ENCODE peak calls at places on chromosomes 5 and 9, in ten cellular contexts. A, M, Y, R, S, H, Z, I, C and P are unnamed samples.

GRCh38 chr5:43661102-43661501 is 58.1 kb downstream of the NNT start:
- DNase-seq in A (no peak), M (no peak), Y (peak), R (peak), S (no peak), H (peak), Z (no peak), I (no peak), C (peak), P (no peak)

GRCh38 chr9:109468927-109469326 is 29.2 kb downstream of the PTPN3 start:
- DNase-seq in A (no peak), M (no peak), Y (no peak), R (no peak), S (no peak), H (no peak), Z (no peak), I (no peak), C (no peak), P (no peak)

GRCh38 chr9:117188394-117188793 is 226.5 kb downstream of the ASTN2 start:
- DNase-seq in A (no peak), M (no peak), Y (no peak), R (no peak), S (no peak), H (no peak), Z (no peak), I (no peak), C (no peak), P (no peak)

GRCh38 chr5:147763791-147764525 is 18.6 kb downstream of the JAKMIP2 start:
- DNase-seq in A (no peak), M (no peak), Y (peak), R (no peak), S (no peak), H (no peak), Z (no peak), I (no peak), C (no peak), P (no peak)

GRCh38 chr9:93120846-93121315 is 13.2 kb downstream of the NINJ1 start:
- DNase-seq in A (no peak), M (peak), Y (no peak), R (no peak), S (no peak), H (no peak), Z (peak), I (peak), C (no peak), P (peak)

GRCh38 chr5:77129386-77129785 is 42.3 kb upstream of the ZBED3 start:
- DNase-seq in A (no peak), M (no peak), Y (peak), R (peak), S (no peak), H (no peak), Z (no peak), I (no peak), C (no peak), P (no peak)

GRCh38 chr9:30609713-30610112 is 1774.7 kb upstream of the ACO1 start:
- DNase-seq in A (no peak), M (no peak), Y (no peak), R (no peak), S (no peak), H (no peak), Z (no peak), I (no peak), C (no peak), P (no peak)

GRCh38 chr9:95189230-95190098 is 128.0 kb downstream of the FANCC start:
- DNase-seq in A (peak), M (no peak), Y (peak), R (no peak), S (no peak), H (peak), Z (no peak), I (no peak), C (no peak), P (no peak)

GRCh38 chr9:6869081-6869948 is 111.5 kb downstream of the KDM4C start:
- DNase-seq in A (no peak), M (no peak), Y (no peak), R (no peak), S (no peak), H (no peak), Z (no peak), I (no peak), C (no peak), P (no peak)

GRCh38 chr9:107732781-107733529 is 243.4 kb upstream of the KLF4 start:
- DNase-seq in A (peak), M (no peak), Y (peak), R (no peak), S (peak), H (peak), Z (no peak), I (peak), C (no peak), P (no peak)

GRCh38 chr5:1881273-1881586 is 1.5 kb downstream of the IRX4 start:
- DNase-seq in A (no peak), M (no peak), Y (no peak), R (no peak), S (no peak), H (no peak), Z (no peak), I (no peak), C (no peak), P (no peak)

GRCh38 chr5:150651382-150651781 is 9.7 kb upstream of the MYOZ3 start:
- DNase-seq in A (no peak), M (no peak), Y (no peak), R (no peak), S (no peak), H (no peak), Z (no peak), I (peak), C (no peak), P (no peak)

GRCh38 chr9:78493166-78493742 is 196.3 kb downstream of the PSAT1 start:
- DNase-seq in A (no peak), M (no peak), Y (no peak), R (no peak), S (no peak), H (no peak), Z (no peak), I (no peak), C (no peak), P (no peak)

GRCh38 chr5:83097582-83098265 is 20.4 kb downstream of the XRCC4 start:
- DNase-seq in A (no peak), M (no peak), Y (peak), R (no peak), S (no peak), H (no peak), Z (no peak), I (no peak), C (no peak), P (no peak)

GRCh38 chr5:132489051-132489770 is 1.4 kb downstream of the IRF1 start:
- DNase-seq in A (peak), M (peak), Y (no peak), R (no peak), S (peak), H (peak), Z (no peak), I (no peak), C (no peak), P (peak)

GRCh38 chr5:140565780-140566095 is 1.1 kb downstream of the SLC35A4 start:
- DNase-seq in A (no peak), M (no peak), Y (no peak), R (no peak), S (no peak), H (no peak), Z (peak), I (no peak), C (no peak), P (no peak)

GRCh38 chr9:38068866-38069628 is at the start of gene SHB:
- DNase-seq in A (peak), M (peak), Y (peak), R (peak), S (peak), H (peak), Z (peak), I (peak), C (no peak), P (peak)

GRCh38 chr5:93894471-93895354 is 153.3 kb upstream of the POU5F2 start:
- DNase-seq in A (no peak), M (no peak), Y (peak), R (no peak), S (no peak), H (no peak), Z (no peak), I (no peak), C (no peak), P (no peak)

GRCh38 chr5:78726556-78726955 is 78.0 kb upstream of the LHFPL2 start:
- DNase-seq in A (no peak), M (no peak), Y (peak), R (no peak), S (no peak), H (no peak), Z (no peak), I (no peak), C (no peak), P (no peak)

GRCh38 chr9:111572945-111573604 is 26.4 kb downstream of the PTGR1 start:
- DNase-seq in A (no peak), M (no peak), Y (peak), R (no peak), S (no peak), H (no peak), Z (no peak), I (peak), C (no peak), P (no peak)

GRCh38 chr5:171957591-171958251 is 48.7 kb downstream of the FBXW11 start:
- DNase-seq in A (no peak), M (no peak), Y (no peak), R (no peak), S (no peak), H (no peak), Z (no peak), I (no peak), C (no peak), P (no peak)

GRCh38 chr9:97307091-97307490 is 368 bp upstream of the CCDC180 start:
- DNase-seq in A (peak), M (peak), Y (peak), R (no peak), S (peak), H (peak), Z (peak), I (peak), C (peak), P (peak)

GRCh38 chr9:76419782-76420380 is 25.7 kb upstream of the RFK start:
- DNase-seq in A (no peak), M (no peak), Y (no peak), R (no peak), S (no peak), H (no peak), Z (no peak), I (no peak), C (no peak), P (no peak)

GRCh38 chr9:32351845-32352244 is 32.6 kb upstream of the ACO1 start:
- DNase-seq in A (no peak), M (no peak), Y (peak), R (peak), S (no peak), H (no peak), Z (no peak), I (no peak), C (no peak), P (no peak)

GRCh38 chr9:34559616-34560546 is 29.6 kb downstream of the CNTFR start:
- DNase-seq in A (no peak), M (no peak), Y (peak), R (peak), S (peak), H (peak), Z (no peak), I (peak), C (no peak), P (no peak)

GRCh38 chr5:170503970-170504525 is at the start of gene KCNIP1:
- DNase-seq in A (no peak), M (no peak), Y (no peak), R (no peak), S (no peak), H (no peak), Z (no peak), I (peak), C (no peak), P (no peak)

GRCh38 chr5:13957032-13957645 is 12.7 kb upstream of the DNAH5 start:
- DNase-seq in A (no peak), M (no peak), Y (peak), R (peak), S (no peak), H (no peak), Z (no peak), I (no peak), C (no peak), P (no peak)

GRCh38 chr9:14313951-14314423 is at the start of gene NFIB:
- DNase-seq in A (peak), M (peak), Y (peak), R (peak), S (peak), H (no peak), Z (peak), I (peak), C (no peak), P (peak)

GRCh38 chr9:84294551-84294950 is 46.0 kb downstream of the SLC28A3 start:
- DNase-seq in A (no peak), M (no peak), Y (no peak), R (no peak), S (no peak), H (no peak), Z (no peak), I (no peak), C (no peak), P (no peak)

GRCh38 chr5:20610650-20611049 is 622.6 kb upstream of the CDH18 start:
- DNase-seq in A (no peak), M (no peak), Y (no peak), R (no peak), S (no peak), H (no peak), Z (no peak), I (no peak), C (no peak), P (no peak)

GRCh38 chr5:98110270-98110669 is 663.2 kb upstream of the RGMB start:
- DNase-seq in A (no peak), M (no peak), Y (peak), R (no peak), S (no peak), H (no peak), Z (no peak), I (no peak), C (no peak), P (no peak)

GRCh38 chr9:91037511-91038482 is 236.2 kb downstream of the SYK start:
- DNase-seq in A (peak), M (no peak), Y (peak), R (no peak), S (peak), H (peak), Z (peak), I (peak), C (peak), P (peak)

GRCh38 chr9:130627896-130628792 is 36.2 kb upstream of the PRDM12 start:
- DNase-seq in A (peak), M (peak), Y (no peak), R (no peak), S (no peak), H (no peak), Z (no peak), I (no peak), C (no peak), P (no peak)

GRCh38 chr9:130629443-130630090 is 34.8 kb upstream of the PRDM12 start:
- DNase-seq in A (no peak), M (peak), Y (no peak), R (no peak), S (no peak), H (no peak), Z (no peak), I (no peak), C (no peak), P (no peak)

GRCh38 chr9:130630506-130631330 is 33.7 kb upstream of the PRDM12 start:
- DNase-seq in A (no peak), M (peak), Y (no peak), R (no peak), S (no peak), H (no peak), Z (no peak), I (peak), C (no peak), P (peak)

GRCh38 chr9:130631331-130632080 is 32.9 kb upstream of the PRDM12 start:
- DNase-seq in A (no peak), M (peak), Y (no peak), R (no peak), S (no peak), H (no peak), Z (no peak), I (no peak), C (no peak), P (no peak)

GRCh38 chr9:130630091-130630450 is 34.3 kb upstream of the PRDM12 start:
- DNase-seq in A (no peak), M (peak), Y (no peak), R (no peak), S (no peak), H (no peak), Z (no peak), I (no peak), C (no peak), P (no peak)
- H3K27ac ChIP-seq in A (no peak), M (no peak), Y (no peak), R (no peak), S (no peak), H (no peak), Z (no peak), I (peak), C (no peak), P (no peak)

GRCh38 chr9:89356782-89357181 is 38.5 kb downstream of the SECISBP2 start:
- DNase-seq in A (no peak), M (no peak), Y (no peak), R (no peak), S (no peak), H (no peak), Z (no peak), I (no peak), C (no peak), P (no peak)

GRCh38 chr9:89359018-89359417 is 40.7 kb downstream of the SECISBP2 start:
- DNase-seq in A (peak), M (no peak), Y (no peak), R (peak), S (no peak), H (no peak), Z (no peak), I (peak), C (no peak), P (no peak)

GRCh38 chr9:89359636-89360315 is 41.5 kb downstream of the SECISBP2 start:
- DNase-seq in A (peak), M (no peak), Y (peak), R (no peak), S (no peak), H (no peak), Z (no peak), I (no peak), C (no peak), P (no peak)

GRCh38 chr9:89358376-89358775 is 40.1 kb downstream of the SECISBP2 start:
- DNase-seq in A (no peak), M (no peak), Y (no peak), R (no peak), S (no peak), H (no peak), Z (no peak), I (no peak), C (no peak), P (no peak)

GRCh38 chr9:89357331-89358197 is 39.3 kb downstream of the SECISBP2 start:
- DNase-seq in A (no peak), M (no peak), Y (no peak), R (no peak), S (no peak), H (no peak), Z (no peak), I (no peak), C (no peak), P (no peak)
- TF ChIP-seq CTCF in A (no peak), M (no peak), Y (no peak), R (no peak), S (no peak), H (no peak), Z (no peak), I (no peak), C (no peak), P (no peak)

DNA sequence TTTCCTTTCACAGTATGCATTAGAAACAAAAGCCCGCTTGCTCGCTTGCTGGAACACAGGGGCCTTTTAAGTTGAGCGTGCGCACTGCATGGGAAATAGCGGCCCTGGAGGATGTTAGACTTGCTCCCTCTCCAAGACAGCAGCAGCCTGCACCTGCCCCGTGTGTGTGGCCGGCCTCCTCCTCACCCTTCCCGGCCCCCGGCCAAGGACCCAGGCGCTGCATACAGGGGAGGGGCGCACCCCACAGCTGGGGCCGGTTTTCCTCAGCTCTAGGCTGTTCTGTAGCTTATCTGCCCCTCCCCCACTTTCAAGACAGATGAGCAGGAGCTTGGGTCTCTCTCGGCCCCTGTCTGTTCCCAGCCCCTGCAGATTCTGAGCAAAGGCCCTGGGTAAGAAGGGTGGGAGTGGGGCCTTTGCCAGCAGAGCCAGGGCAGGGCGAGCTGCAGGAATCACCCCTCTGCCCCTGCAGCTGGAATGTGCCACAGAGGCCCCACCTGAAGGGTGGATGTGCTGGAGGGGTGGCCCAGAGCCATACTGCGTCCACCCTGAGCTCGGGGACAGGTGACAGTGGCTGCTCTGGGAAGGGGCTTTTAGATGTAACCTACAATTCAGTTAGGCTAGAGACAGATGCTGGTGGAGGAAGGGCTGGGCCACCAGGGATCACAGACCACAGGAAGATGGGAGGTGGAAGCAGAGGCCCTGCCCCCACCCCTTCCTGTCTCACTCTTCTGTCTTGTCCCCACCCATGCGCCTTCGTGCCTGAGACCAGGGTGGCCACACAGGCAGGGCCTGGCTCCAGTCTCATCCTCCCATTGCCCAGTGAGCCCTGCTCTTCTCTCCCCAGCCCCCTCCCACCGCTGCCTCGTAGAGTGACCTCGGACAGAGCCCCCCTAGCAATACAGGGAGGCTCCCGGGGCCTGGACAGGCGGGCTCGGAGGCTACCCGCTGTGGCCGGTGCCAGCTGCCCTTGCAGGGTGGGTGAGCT is 132.4 kb downstream of the DAB2IP start:
- DNase-seq in A (peak), M (peak), Y (no peak), R (peak), S (peak), H (no peak), Z (peak), I (no peak), C (no peak), P (no peak)
- H3K27ac ChIP-seq in A (no peak), M (peak), Y (no peak), R (peak), S (no peak), H (peak), Z (no peak), I (no peak), C (no peak), P (no peak)

GRCh38 chr9:137759649-137760321 is 117.8 kb upstream of the CACNA1B start:
- DNase-seq in A (no peak), M (no peak), Y (no peak), R (no peak), S (no peak), H (no peak), Z (no peak), I (no peak), C (no peak), P (no peak)
- TF ChIP-seq CTCF in A (no peak), M (no peak), Y (no peak), R (no peak), S (no peak), H (no peak), Z (no peak), I (no peak), C (no peak), P (no peak)

GRCh38 chr9:121700165-121700830 is 48.9 kb downstream of the DAB2IP start:
- DNase-seq in A (peak), M (peak), Y (peak), R (peak), S (peak), H (peak), Z (peak), I (peak), C (no peak), P (peak)
- H3K27ac ChIP-seq in A (peak), M (peak), Y (no peak), R (peak), S (peak), H (peak), Z (peak), I (peak), C (no peak), P (peak)

DNA sequence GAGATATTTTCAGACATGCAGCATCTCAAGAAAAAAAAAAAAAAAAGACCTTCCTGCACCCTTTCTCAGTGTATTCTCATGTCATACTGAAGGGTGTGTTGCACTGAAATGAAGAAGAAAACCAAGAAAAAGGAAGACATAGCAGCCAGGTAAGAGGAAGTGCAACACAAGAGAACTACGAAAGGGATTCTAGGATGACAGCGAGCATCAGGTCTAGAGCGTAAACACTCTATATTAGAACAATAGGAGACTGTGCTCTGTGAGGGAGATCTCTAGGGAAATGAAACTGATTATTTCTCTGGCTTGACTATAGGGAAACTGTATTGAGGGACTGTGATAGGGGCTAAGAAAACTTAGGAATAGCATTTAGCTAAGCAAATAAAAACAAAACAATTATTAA is 30.0 kb downstream of the BTF3 start:
- DNase-seq in A (no peak), M (no peak), Y (no peak), R (no peak), S (no peak), H (no peak), Z (no peak), I (no peak), C (no peak), P (no peak)
- TF ChIP-seq CTCF in A (no peak), M (no peak), Y (no peak), R (no peak), S (no peak), H (no peak), Z (no peak), I (no peak), C (no peak), P (no peak)

DNA sequence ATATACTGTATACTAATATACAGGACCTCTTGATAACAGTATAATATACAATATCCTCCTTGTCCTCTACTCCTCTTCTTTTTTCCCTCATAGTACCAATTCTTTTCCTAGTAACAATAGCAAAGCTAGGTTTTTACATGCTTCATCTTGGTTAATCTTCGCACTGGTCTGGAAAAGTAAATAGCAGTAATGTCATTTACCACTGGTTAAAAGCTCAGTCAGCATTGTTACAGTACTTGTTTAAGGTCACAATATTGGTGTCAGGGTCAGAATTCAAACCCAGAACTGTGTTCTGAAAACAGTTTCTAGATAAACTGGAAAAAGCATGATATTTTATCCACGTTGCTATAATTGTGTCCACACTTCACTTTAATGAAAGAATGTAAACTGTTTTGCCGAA is 692.4 kb upstream of the CDH6 start:
- DNase-seq in A (no peak), M (no peak), Y (no peak), R (no peak), S (no peak), H (no peak), Z (no peak), I (no peak), C (no peak), P (no peak)
- H3K27ac ChIP-seq in A (no peak), M (no peak), Y (no peak), R (no peak), S (no peak), H (no peak), Z (no peak), I (no peak), C (no peak), P (no peak)